ENCODE peak calls at places on chromosomes 3 and 15, in four cellular contexts. One of them, this sample, is unnamed.

GRCh38 chr3:110881069-110881468 is 190.5 kb upstream of the NECTIN3 start:
- DNase-seq in choroid plexus epithelial cell: peak
- DNase-seq in activated CD8-positive, alpha-beta T cell treated with anti-CD3 and anti-CD28 coated beads for 36 hours: peak
- DNase-seq in right atrium auricular region: no peak
- DNase-seq in this sample: no peak

GRCh38 chr15:49865925-49866757 is 245.3 kb downstream of the DTWD1 start:
- DNase-seq in choroid plexus epithelial cell: no peak
- DNase-seq in activated CD8-positive, alpha-beta T cell treated with anti-CD3 and anti-CD28 coated beads for 36 hours: no peak
- DNase-seq in right atrium auricular region: no peak
- DNase-seq in this sample: peak

GRCh38 chr15:28191832-28192231 is 92.7 kb upstream of the OCA2 start:
- DNase-seq in choroid plexus epithelial cell: peak
- DNase-seq in activated CD8-positive, alpha-beta T cell treated with anti-CD3 and anti-CD28 coated beads for 36 hours: no peak
- DNase-seq in right atrium auricular region: peak
- DNase-seq in this sample: peak

GRCh38 chr3:177361042-177361938 is 164.0 kb upstream of the TBL1XR1 start:
- DNase-seq in choroid plexus epithelial cell: no peak
- DNase-seq in activated CD8-positive, alpha-beta T cell treated with anti-CD3 and anti-CD28 coated beads for 36 hours: no peak
- DNase-seq in right atrium auricular region: no peak
- DNase-seq in this sample: no peak

GRCh38 chr3:112635674-112636073 is 5.3 kb downstream of the CCDC80 start:
- DNase-seq in choroid plexus epithelial cell: peak
- DNase-seq in activated CD8-positive, alpha-beta T cell treated with anti-CD3 and anti-CD28 coated beads for 36 hours: no peak
- DNase-seq in right atrium auricular region: no peak
- DNase-seq in this sample: peak

GRCh38 chr3:191269289-191270085 is 59.7 kb upstream of the CCDC50 start:
- DNase-seq in choroid plexus epithelial cell: no peak
- DNase-seq in activated CD8-positive, alpha-beta T cell treated with anti-CD3 and anti-CD28 coated beads for 36 hours: no peak
- DNase-seq in right atrium auricular region: no peak
- DNase-seq in this sample: no peak

GRCh38 chr15:67331676-67332075 is 77.1 kb downstream of the IQCH start:
- DNase-seq in choroid plexus epithelial cell: peak
- DNase-seq in activated CD8-positive, alpha-beta T cell treated with anti-CD3 and anti-CD28 coated beads for 36 hours: no peak
- DNase-seq in right atrium auricular region: no peak
- DNase-seq in this sample: peak

GRCh38 chr3:157351981-157352380 is 84.7 kb upstream of the PTX3 start:
- DNase-seq in choroid plexus epithelial cell: no peak
- DNase-seq in activated CD8-positive, alpha-beta T cell treated with anti-CD3 and anti-CD28 coated beads for 36 hours: no peak
- DNase-seq in right atrium auricular region: no peak
- DNase-seq in this sample: no peak

GRCh38 chr15:70863450-70864218 is 9.7 kb upstream of the LARP6 start:
- DNase-seq in choroid plexus epithelial cell: peak
- DNase-seq in activated CD8-positive, alpha-beta T cell treated with anti-CD3 and anti-CD28 coated beads for 36 hours: no peak
- DNase-seq in right atrium auricular region: peak
- DNase-seq in this sample: peak

GRCh38 chr3:46553154-46553553 is 12.9 kb downstream of the LRRC2 start:
- DNase-seq in choroid plexus epithelial cell: peak
- DNase-seq in activated CD8-positive, alpha-beta T cell treated with anti-CD3 and anti-CD28 coated beads for 36 hours: no peak
- DNase-seq in right atrium auricular region: no peak
- DNase-seq in this sample: no peak

GRCh38 chr3:177597325-177598109 is 400.2 kb upstream of the TBL1XR1 start:
- DNase-seq in choroid plexus epithelial cell: peak
- DNase-seq in activated CD8-positive, alpha-beta T cell treated with anti-CD3 and anti-CD28 coated beads for 36 hours: peak
- DNase-seq in right atrium auricular region: peak
- DNase-seq in this sample: peak

GRCh38 chr3:3745693-3746092 is 53.5 kb upstream of the LRRN1 start:
- DNase-seq in choroid plexus epithelial cell: no peak
- DNase-seq in activated CD8-positive, alpha-beta T cell treated with anti-CD3 and anti-CD28 coated beads for 36 hours: no peak
- DNase-seq in right atrium auricular region: no peak
- DNase-seq in this sample: no peak

GRCh38 chr15:60275624-60276023 is 122.2 kb downstream of the ANXA2 start:
- DNase-seq in choroid plexus epithelial cell: no peak
- DNase-seq in activated CD8-positive, alpha-beta T cell treated with anti-CD3 and anti-CD28 coated beads for 36 hours: no peak
- DNase-seq in right atrium auricular region: no peak
- DNase-seq in this sample: no peak

DNA sequence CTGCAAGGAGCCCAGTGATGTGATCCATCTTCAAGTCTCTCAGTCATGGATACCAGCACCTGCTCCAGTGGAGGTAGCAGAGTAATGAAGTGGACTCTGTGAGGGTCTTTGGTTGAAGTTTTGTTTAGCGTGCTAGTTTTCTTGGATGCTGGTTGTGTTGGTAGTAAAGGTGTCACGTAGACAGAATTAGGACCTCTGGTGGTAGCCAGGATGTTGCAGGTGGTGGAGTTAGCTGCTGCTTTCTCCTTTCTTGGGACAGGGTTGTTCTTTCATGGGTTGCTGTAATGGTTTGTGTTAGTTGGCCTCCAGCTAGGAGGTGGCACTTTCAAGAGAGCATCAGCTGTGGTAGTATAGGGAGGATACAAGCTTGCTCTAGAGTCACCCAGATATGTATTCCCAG is 125.2 kb downstream of the ANXA2 start:
- DNase-seq in choroid plexus epithelial cell: no peak
- DNase-seq in activated CD8-positive, alpha-beta T cell treated with anti-CD3 and anti-CD28 coated beads for 36 hours: no peak
- DNase-seq in right atrium auricular region: no peak
- DNase-seq in this sample: no peak
- TF ChIP-seq CTCF in choroid plexus epithelial cell: peak
- TF ChIP-seq CTCF in activated CD8-positive, alpha-beta T cell treated with anti-CD3 and anti-CD28 coated beads for 36 hours: no peak
- TF ChIP-seq CTCF in right atrium auricular region: no peak
- TF ChIP-seq CTCF in this sample: no peak

DNA sequence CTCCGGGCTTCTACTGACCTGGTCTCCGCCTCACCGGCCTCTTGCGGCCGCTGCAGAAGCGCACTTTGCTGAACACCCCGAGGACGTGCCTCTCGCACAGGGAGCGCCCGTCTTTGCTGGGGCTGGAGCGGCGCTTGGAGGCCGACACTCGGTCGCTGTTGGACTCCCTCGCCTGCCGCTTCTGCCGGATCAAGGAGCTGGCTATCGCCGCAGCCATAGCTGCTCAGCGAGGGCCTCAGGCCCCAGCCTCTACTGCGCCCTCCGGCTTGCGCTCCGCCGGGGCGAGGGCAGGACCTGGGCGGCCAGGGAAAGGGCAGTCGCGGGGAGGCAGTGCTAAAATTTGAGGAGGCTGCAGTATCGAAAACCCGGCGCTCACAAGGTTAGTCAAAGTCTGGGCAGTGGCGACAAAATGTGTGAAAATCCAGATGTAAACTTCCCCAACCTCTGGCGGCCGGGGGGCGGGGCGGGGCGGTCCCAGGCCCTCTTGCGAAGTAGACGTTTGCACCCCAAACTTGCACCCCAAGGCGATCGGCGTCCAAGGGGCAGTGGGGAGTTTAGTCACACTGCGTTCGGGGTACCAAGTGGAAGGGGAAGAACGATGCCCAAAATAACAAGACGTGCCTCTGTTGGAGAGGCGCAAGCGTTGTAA is 319.2 kb downstream of the FGF12 start:
- DNase-seq in choroid plexus epithelial cell: no peak
- DNase-seq in activated CD8-positive, alpha-beta T cell treated with anti-CD3 and anti-CD28 coated beads for 36 hours: no peak
- DNase-seq in right atrium auricular region: no peak
- DNase-seq in this sample: no peak
- TF ChIP-seq CTCF in choroid plexus epithelial cell: no peak
- TF ChIP-seq CTCF in activated CD8-positive, alpha-beta T cell treated with anti-CD3 and anti-CD28 coated beads for 36 hours: no peak
- TF ChIP-seq CTCF in right atrium auricular region: no peak
- TF ChIP-seq CTCF in this sample: no peak

DNA sequence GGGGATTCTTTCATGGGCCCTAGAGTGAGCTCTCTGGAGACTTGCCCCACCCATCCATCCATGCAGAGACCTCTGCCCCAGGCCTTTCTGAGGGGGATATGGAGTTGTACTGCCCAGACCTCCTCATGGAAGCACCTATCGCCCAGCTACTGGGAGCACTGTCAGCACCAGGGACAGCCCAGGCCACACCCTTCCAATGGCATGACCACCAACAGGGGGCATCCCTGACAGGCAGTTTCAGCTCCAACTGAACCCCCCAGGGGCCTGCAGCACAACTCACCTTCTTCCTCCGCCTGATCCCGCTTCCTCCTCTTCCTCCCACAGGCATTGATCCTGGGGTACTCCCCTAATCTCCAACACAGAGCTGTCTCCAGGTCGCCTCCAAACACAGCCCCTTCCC is 21.8 kb downstream of the MRPS11 start:
- DNase-seq in choroid plexus epithelial cell: no peak
- DNase-seq in activated CD8-positive, alpha-beta T cell treated with anti-CD3 and anti-CD28 coated beads for 36 hours: no peak
- DNase-seq in right atrium auricular region: no peak
- DNase-seq in this sample: no peak
- TF ChIP-seq CTCF in choroid plexus epithelial cell: peak
- TF ChIP-seq CTCF in activated CD8-positive, alpha-beta T cell treated with anti-CD3 and anti-CD28 coated beads for 36 hours: no peak
- TF ChIP-seq CTCF in right atrium auricular region: no peak
- TF ChIP-seq CTCF in this sample: peak

DNA sequence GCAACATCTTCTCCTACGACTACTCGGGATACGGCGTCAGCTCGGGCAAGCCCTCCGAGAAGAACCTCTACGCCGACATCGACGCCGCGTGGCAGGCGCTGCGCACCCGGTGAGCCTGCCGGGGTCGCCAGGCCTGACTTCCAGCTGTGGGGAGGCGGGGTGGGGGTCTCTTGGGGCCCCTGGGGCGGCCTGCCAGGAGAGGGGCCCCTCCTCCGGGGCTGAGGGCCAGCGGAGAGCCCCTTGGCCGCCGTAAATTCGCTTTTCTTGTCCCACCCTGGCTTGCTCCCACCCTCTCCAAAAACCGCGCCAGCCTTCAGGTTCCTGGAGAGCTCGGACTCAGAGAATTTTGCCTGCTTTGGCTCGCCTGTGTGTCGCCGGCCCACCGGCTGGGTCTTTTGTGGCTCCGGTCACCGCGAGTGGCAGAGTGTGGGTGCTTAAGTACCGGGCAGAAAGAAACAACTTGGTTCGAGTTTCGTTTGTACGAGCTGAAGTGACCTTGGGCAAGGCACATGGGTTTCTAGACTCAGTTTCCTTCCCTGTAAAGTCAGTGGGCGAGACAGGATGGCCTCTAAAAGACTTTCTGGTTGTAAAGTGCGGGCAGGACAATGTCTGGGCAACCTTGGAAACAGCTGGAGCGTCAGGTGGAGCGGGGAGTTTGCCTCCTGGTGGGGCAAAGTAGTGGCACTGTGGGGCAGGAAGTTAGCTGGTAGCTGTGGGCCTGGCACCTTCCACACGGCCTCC is 971 bp downstream of the ABHD17C start:
- DNase-seq in choroid plexus epithelial cell: no peak
- DNase-seq in activated CD8-positive, alpha-beta T cell treated with anti-CD3 and anti-CD28 coated beads for 36 hours: peak
- DNase-seq in right atrium auricular region: no peak
- DNase-seq in this sample: peak
- TF ChIP-seq CTCF in choroid plexus epithelial cell: peak
- TF ChIP-seq CTCF in activated CD8-positive, alpha-beta T cell treated with anti-CD3 and anti-CD28 coated beads for 36 hours: peak
- TF ChIP-seq CTCF in right atrium auricular region: no peak
- TF ChIP-seq CTCF in this sample: peak

GRCh38 chr15:76333720-76334437 is 2.7 kb upstream of the ISL2 start:
- DNase-seq in choroid plexus epithelial cell: peak
- DNase-seq in activated CD8-positive, alpha-beta T cell treated with anti-CD3 and anti-CD28 coated beads for 36 hours: no peak
- DNase-seq in right atrium auricular region: no peak
- DNase-seq in this sample: no peak
- TF ChIP-seq CTCF in choroid plexus epithelial cell: peak
- TF ChIP-seq CTCF in activated CD8-positive, alpha-beta T cell treated with anti-CD3 and anti-CD28 coated beads for 36 hours: no peak
- TF ChIP-seq CTCF in right atrium auricular region: peak
- TF ChIP-seq CTCF in this sample: peak

GRCh38 chr3:136075816-136076215 is 110.3 kb downstream of the PPP2R3A start:
- DNase-seq in choroid plexus epithelial cell: peak
- DNase-seq in activated CD8-positive, alpha-beta T cell treated with anti-CD3 and anti-CD28 coated beads for 36 hours: no peak
- DNase-seq in right atrium auricular region: no peak
- DNase-seq in this sample: peak

GRCh38 chr3:136075218-136075808 is 109.8 kb downstream of the PPP2R3A start:
- DNase-seq in choroid plexus epithelial cell: peak
- DNase-seq in activated CD8-positive, alpha-beta T cell treated with anti-CD3 and anti-CD28 coated beads for 36 hours: peak
- DNase-seq in right atrium auricular region: peak
- DNase-seq in this sample: peak

GRCh38 chr3:136074546-136074945 is 109.0 kb downstream of the PPP2R3A start:
- DNase-seq in choroid plexus epithelial cell: no peak
- DNase-seq in activated CD8-positive, alpha-beta T cell treated with anti-CD3 and anti-CD28 coated beads for 36 hours: no peak
- DNase-seq in right atrium auricular region: no peak
- DNase-seq in this sample: peak

GRCh38 chr3:136078421-136079364 is 113.2 kb downstream of the PPP2R3A start:
- DNase-seq in choroid plexus epithelial cell: peak
- DNase-seq in activated CD8-positive, alpha-beta T cell treated with anti-CD3 and anti-CD28 coated beads for 36 hours: no peak
- DNase-seq in right atrium auricular region: no peak
- DNase-seq in this sample: peak
- TF ChIP-seq CTCF in choroid plexus epithelial cell: peak
- TF ChIP-seq CTCF in activated CD8-positive, alpha-beta T cell treated with anti-CD3 and anti-CD28 coated beads for 36 hours: peak
- TF ChIP-seq CTCF in right atrium auricular region: peak
- TF ChIP-seq CTCF in this sample: peak

GRCh38 chr15:69823223-69823907 is 274.4 kb downstream of the TLE3 start:
- DNase-seq in choroid plexus epithelial cell: peak
- DNase-seq in activated CD8-positive, alpha-beta T cell treated with anti-CD3 and anti-CD28 coated beads for 36 hours: no peak
- DNase-seq in right atrium auricular region: no peak
- DNase-seq in this sample: peak
- TF ChIP-seq CTCF in choroid plexus epithelial cell: no peak
- TF ChIP-seq CTCF in activated CD8-positive, alpha-beta T cell treated with anti-CD3 and anti-CD28 coated beads for 36 hours: no peak
- TF ChIP-seq CTCF in right atrium auricular region: no peak
- TF ChIP-seq CTCF in this sample: no peak

GRCh38 chr3:126103121-126104027 is 19.4 kb upstream of the SLC41A3 start:
- DNase-seq in choroid plexus epithelial cell: no peak
- DNase-seq in activated CD8-positive, alpha-beta T cell treated with anti-CD3 and anti-CD28 coated beads for 36 hours: no peak
- DNase-seq in right atrium auricular region: peak
- DNase-seq in this sample: no peak
- TF ChIP-seq CTCF in choroid plexus epithelial cell: no peak
- TF ChIP-seq CTCF in activated CD8-positive, alpha-beta T cell treated with anti-CD3 and anti-CD28 coated beads for 36 hours: no peak
- TF ChIP-seq CTCF in right atrium auricular region: no peak
- TF ChIP-seq CTCF in this sample: no peak

This sample was measured in HFFc6.